ENCODE peak calls at places on chromosomes 4 and X, in eight cellular contexts. One of them, this sample, is unnamed.

GRCh38 chr4:51836531-51836930 is 6.4 kb upstream of the DCUN1D4 start:
- DNase-seq in endodermal cell: no peak
- DNase-seq in astrocyte of the cerebellum: no peak
- DNase-seq in dorsolateral prefrontal cortex: no peak
- DNase-seq in esophagus squamous epithelium: no peak
- DNase-seq in fibroblast of the aortic adventitia: no peak
- DNase-seq in astrocyte of the spinal cord: no peak
- DNase-seq in HCT116: no peak
- DNase-seq in this sample: no peak

GRCh38 chrX:71671043-71671829 is 3.9 kb downstream of the LOC101059915 start:
- DNase-seq in endodermal cell: no peak
- DNase-seq in astrocyte of the cerebellum: no peak
- DNase-seq in dorsolateral prefrontal cortex: no peak
- DNase-seq in esophagus squamous epithelium: no peak
- DNase-seq in fibroblast of the aortic adventitia: no peak
- DNase-seq in astrocyte of the spinal cord: no peak
- DNase-seq in HCT116: no peak
- DNase-seq in this sample: peak; percentile 61

GRCh38 chr4:76250962-76251361 is 559 bp upstream of the FAM47E start:
- DNase-seq in endodermal cell: no peak
- DNase-seq in astrocyte of the cerebellum: no peak
- DNase-seq in dorsolateral prefrontal cortex: peak; percentile 15
- DNase-seq in esophagus squamous epithelium: no peak
- DNase-seq in fibroblast of the aortic adventitia: no peak
- DNase-seq in astrocyte of the spinal cord: no peak
- DNase-seq in HCT116: no peak
- DNase-seq in this sample: no peak

GRCh38 chrX:133376422-133376821 is 38.9 kb downstream of the GPC4 start:
- DNase-seq in endodermal cell: no peak
- DNase-seq in astrocyte of the cerebellum: no peak
- DNase-seq in dorsolateral prefrontal cortex: no peak
- DNase-seq in esophagus squamous epithelium: no peak
- DNase-seq in fibroblast of the aortic adventitia: no peak
- DNase-seq in astrocyte of the spinal cord: no peak
- DNase-seq in HCT116: no peak
- DNase-seq in this sample: no peak

GRCh38 chrX:109218761-109219160 is 263.1 kb downstream of the GUCY2F start:
- DNase-seq in endodermal cell: no peak
- DNase-seq in astrocyte of the cerebellum: no peak
- DNase-seq in dorsolateral prefrontal cortex: no peak
- DNase-seq in esophagus squamous epithelium: no peak
- DNase-seq in fibroblast of the aortic adventitia: no peak
- DNase-seq in astrocyte of the spinal cord: no peak
- DNase-seq in HCT116: no peak
- DNase-seq in this sample: no peak

GRCh38 chrX:11040405-11040804 is 70.7 kb upstream of the HCCS start:
- DNase-seq in endodermal cell: no peak
- DNase-seq in astrocyte of the cerebellum: no peak
- DNase-seq in dorsolateral prefrontal cortex: no peak
- DNase-seq in esophagus squamous epithelium: no peak
- DNase-seq in fibroblast of the aortic adventitia: peak; percentile 11
- DNase-seq in astrocyte of the spinal cord: no peak
- DNase-seq in HCT116: no peak
- DNase-seq in this sample: no peak

GRCh38 chrX:44483965-44484606 is 58.6 kb downstream of the FUNDC1 start:
- DNase-seq in endodermal cell: no peak
- DNase-seq in astrocyte of the cerebellum: no peak
- DNase-seq in dorsolateral prefrontal cortex: no peak
- DNase-seq in esophagus squamous epithelium: no peak
- DNase-seq in fibroblast of the aortic adventitia: peak; percentile 5
- DNase-seq in astrocyte of the spinal cord: no peak
- DNase-seq in HCT116: no peak
- DNase-seq in this sample: peak; percentile 26

GRCh38 chr4:158327525-158327924 is 117.2 kb downstream of the TMEM144 start:
- DNase-seq in endodermal cell: peak; percentile 71
- DNase-seq in astrocyte of the cerebellum: no peak
- DNase-seq in dorsolateral prefrontal cortex: no peak
- DNase-seq in esophagus squamous epithelium: no peak
- DNase-seq in fibroblast of the aortic adventitia: no peak
- DNase-seq in astrocyte of the spinal cord: no peak
- DNase-seq in HCT116: no peak
- DNase-seq in this sample: peak; percentile 49

GRCh38 chr4:174999407-174999806 is 81.2 kb downstream of the ADAM29 start:
- DNase-seq in endodermal cell: no peak
- DNase-seq in astrocyte of the cerebellum: no peak
- DNase-seq in dorsolateral prefrontal cortex: no peak
- DNase-seq in esophagus squamous epithelium: no peak
- DNase-seq in fibroblast of the aortic adventitia: no peak
- DNase-seq in astrocyte of the spinal cord: peak; percentile 67
- DNase-seq in HCT116: no peak
- DNase-seq in this sample: peak; percentile 57

GRCh38 chr4:27397886-27398285 is 537.2 kb downstream of the STIM2 start:
- DNase-seq in endodermal cell: no peak
- DNase-seq in astrocyte of the cerebellum: peak; percentile 51
- DNase-seq in dorsolateral prefrontal cortex: no peak
- DNase-seq in esophagus squamous epithelium: no peak
- DNase-seq in fibroblast of the aortic adventitia: peak; percentile 90
- DNase-seq in astrocyte of the spinal cord: peak; percentile 90
- DNase-seq in HCT116: no peak
- DNase-seq in this sample: peak; percentile 39

GRCh38 chr4:126396703-126397102 is 1081.9 kb downstream of the FAT4 start:
- DNase-seq in endodermal cell: no peak
- DNase-seq in astrocyte of the cerebellum: no peak
- DNase-seq in dorsolateral prefrontal cortex: no peak
- DNase-seq in esophagus squamous epithelium: no peak
- DNase-seq in fibroblast of the aortic adventitia: no peak
- DNase-seq in astrocyte of the spinal cord: no peak
- DNase-seq in HCT116: no peak
- DNase-seq in this sample: peak; percentile 9

GRCh38 chr4:166491635-166492034 is 618.6 kb downstream of the TLL1 start:
- DNase-seq in endodermal cell: no peak
- DNase-seq in astrocyte of the cerebellum: no peak
- DNase-seq in dorsolateral prefrontal cortex: no peak
- DNase-seq in esophagus squamous epithelium: no peak
- DNase-seq in fibroblast of the aortic adventitia: no peak
- DNase-seq in astrocyte of the spinal cord: no peak
- DNase-seq in HCT116: no peak
- DNase-seq in this sample: peak; percentile 40

GRCh38 chr4:74624351-74625151 is 169.8 kb downstream of the BTC start:
- DNase-seq in endodermal cell: no peak
- DNase-seq in astrocyte of the cerebellum: peak; percentile 82
- DNase-seq in dorsolateral prefrontal cortex: no peak
- DNase-seq in esophagus squamous epithelium: no peak
- DNase-seq in fibroblast of the aortic adventitia: peak; percentile 75
- DNase-seq in astrocyte of the spinal cord: peak; percentile 94
- DNase-seq in HCT116: peak; percentile 93
- DNase-seq in this sample: peak; percentile 80

GRCh38 chrX:2928583-2929434 is at the start of gene ARSD:
- DNase-seq in endodermal cell: peak; percentile 98
- DNase-seq in astrocyte of the cerebellum: peak; percentile 83
- DNase-seq in dorsolateral prefrontal cortex: peak; percentile 48
- DNase-seq in esophagus squamous epithelium: peak; percentile 75
- DNase-seq in fibroblast of the aortic adventitia: peak; percentile 84
- DNase-seq in astrocyte of the spinal cord: peak; percentile 97
- DNase-seq in HCT116: peak; percentile 55
- DNase-seq in this sample: peak; percentile 86

GRCh38 chr4:2931765-2932560 is 31.2 kb downstream of the NOP14 start:
- DNase-seq in endodermal cell: peak; percentile 83
- DNase-seq in astrocyte of the cerebellum: no peak
- DNase-seq in dorsolateral prefrontal cortex: no peak
- DNase-seq in esophagus squamous epithelium: peak; percentile 39
- DNase-seq in fibroblast of the aortic adventitia: no peak
- DNase-seq in astrocyte of the spinal cord: no peak
- DNase-seq in HCT116: no peak
- DNase-seq in this sample: no peak

GRCh38 chr4:48913346-48913745 is 6.8 kb upstream of the OCIAD2 start:
- DNase-seq in endodermal cell: no peak
- DNase-seq in astrocyte of the cerebellum: peak; percentile 82
- DNase-seq in dorsolateral prefrontal cortex: peak; percentile 81
- DNase-seq in esophagus squamous epithelium: no peak
- DNase-seq in fibroblast of the aortic adventitia: peak; percentile 91
- DNase-seq in astrocyte of the spinal cord: peak; percentile 93
- DNase-seq in HCT116: no peak
- DNase-seq in this sample: peak; percentile 95

DNA sequence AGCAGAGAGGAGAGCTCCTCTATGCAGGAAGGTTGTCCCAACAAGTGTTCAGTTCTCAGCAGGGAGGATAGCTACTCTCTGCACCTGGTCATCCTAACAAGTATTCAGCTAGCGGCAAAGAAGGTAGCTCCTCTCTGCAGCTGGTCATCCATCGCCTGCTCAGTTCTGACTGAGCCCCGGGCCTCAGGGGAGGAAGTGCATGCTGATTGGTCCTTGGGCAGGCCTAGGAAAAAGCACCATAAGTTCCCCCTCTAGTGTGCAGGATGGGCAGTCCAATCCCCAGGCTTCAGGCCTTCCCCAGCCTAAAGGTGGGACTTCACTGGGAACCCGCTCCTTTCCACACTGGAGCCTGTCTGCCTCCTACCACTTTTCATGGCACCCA is 4.4 kb upstream of the FBXW7 start:
- DNase-seq in endodermal cell: peak; percentile 88
- DNase-seq in astrocyte of the cerebellum: no peak
- DNase-seq in dorsolateral prefrontal cortex: no peak
- DNase-seq in esophagus squamous epithelium: no peak
- DNase-seq in fibroblast of the aortic adventitia: no peak
- DNase-seq in astrocyte of the spinal cord: no peak
- DNase-seq in HCT116: no peak
- DNase-seq in this sample: no peak
- TF ChIP-seq CTCF in endodermal cell: peak; percentile 46
- TF ChIP-seq CTCF in astrocyte of the cerebellum: no peak
- TF ChIP-seq CTCF in dorsolateral prefrontal cortex: no peak
- TF ChIP-seq CTCF in esophagus squamous epithelium: no peak
- TF ChIP-seq CTCF in fibroblast of the aortic adventitia: no peak
- TF ChIP-seq CTCF in astrocyte of the spinal cord: no peak
- TF ChIP-seq CTCF in HCT116: no peak
- TF ChIP-seq CTCF in this sample: no peak

GRCh38 chr4:79917246-79917645 is 155.8 kb downstream of the ANTXR2 start:
- DNase-seq in endodermal cell: peak; percentile 89
- DNase-seq in astrocyte of the cerebellum: no peak
- DNase-seq in dorsolateral prefrontal cortex: no peak
- DNase-seq in esophagus squamous epithelium: no peak
- DNase-seq in fibroblast of the aortic adventitia: peak; percentile 62
- DNase-seq in astrocyte of the spinal cord: peak; percentile 41
- DNase-seq in HCT116: peak; percentile 42
- DNase-seq in this sample: peak; percentile 65
- TF ChIP-seq CTCF in endodermal cell: peak; percentile 92
- TF ChIP-seq CTCF in astrocyte of the cerebellum: peak; percentile 58
- TF ChIP-seq CTCF in dorsolateral prefrontal cortex: peak; percentile 12
- TF ChIP-seq CTCF in esophagus squamous epithelium: no peak
- TF ChIP-seq CTCF in fibroblast of the aortic adventitia: peak; percentile 59
- TF ChIP-seq CTCF in astrocyte of the spinal cord: peak; percentile 66
- TF ChIP-seq CTCF in HCT116: peak; percentile 75
- TF ChIP-seq CTCF in this sample: peak; percentile 87

GRCh38 chr4:43587746-43588145 is 695.2 kb downstream of the GRXCR1 start:
- DNase-seq in endodermal cell: no peak
- DNase-seq in astrocyte of the cerebellum: peak; percentile 1
- DNase-seq in dorsolateral prefrontal cortex: no peak
- DNase-seq in esophagus squamous epithelium: no peak
- DNase-seq in fibroblast of the aortic adventitia: peak; percentile 26
- DNase-seq in astrocyte of the spinal cord: no peak
- DNase-seq in HCT116: no peak
- DNase-seq in this sample: no peak

GRCh38 chr4:43586813-43587212 is 694.3 kb downstream of the GRXCR1 start:
- DNase-seq in endodermal cell: no peak
- DNase-seq in astrocyte of the cerebellum: no peak
- DNase-seq in dorsolateral prefrontal cortex: no peak
- DNase-seq in esophagus squamous epithelium: no peak
- DNase-seq in fibroblast of the aortic adventitia: no peak
- DNase-seq in astrocyte of the spinal cord: no peak
- DNase-seq in HCT116: no peak
- DNase-seq in this sample: no peak
- TF ChIP-seq CTCF in endodermal cell: no peak
- TF ChIP-seq CTCF in astrocyte of the cerebellum: no peak
- TF ChIP-seq CTCF in dorsolateral prefrontal cortex: no peak
- TF ChIP-seq CTCF in esophagus squamous epithelium: no peak
- TF ChIP-seq CTCF in fibroblast of the aortic adventitia: no peak
- TF ChIP-seq CTCF in astrocyte of the spinal cord: no peak
- TF ChIP-seq CTCF in HCT116: no peak
- TF ChIP-seq CTCF in this sample: no peak

DNA sequence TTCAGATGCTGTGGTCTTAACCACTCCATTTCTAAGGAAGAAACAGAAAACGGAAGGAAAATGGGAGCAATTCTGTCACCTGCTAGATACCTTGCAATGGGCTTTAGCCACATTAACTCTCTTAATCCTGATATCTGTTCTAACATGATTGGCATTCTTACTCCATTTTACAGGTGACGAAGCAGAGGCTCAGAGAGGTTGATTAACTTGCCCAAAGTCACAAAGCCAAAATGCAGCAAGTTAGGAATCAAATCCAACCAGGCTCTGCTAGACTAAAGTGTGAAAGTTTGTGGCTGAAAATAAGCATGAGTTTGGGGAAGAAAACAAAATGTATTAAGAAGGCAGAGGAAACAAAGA is 196.9 kb downstream of the MAML3 start:
- DNase-seq in endodermal cell: no peak
- DNase-seq in astrocyte of the cerebellum: no peak
- DNase-seq in dorsolateral prefrontal cortex: no peak
- DNase-seq in esophagus squamous epithelium: no peak
- DNase-seq in fibroblast of the aortic adventitia: no peak
- DNase-seq in astrocyte of the spinal cord: no peak
- DNase-seq in HCT116: no peak
- DNase-seq in this sample: no peak
- TF ChIP-seq CTCF in endodermal cell: no peak
- TF ChIP-seq CTCF in astrocyte of the cerebellum: no peak
- TF ChIP-seq CTCF in dorsolateral prefrontal cortex: no peak
- TF ChIP-seq CTCF in esophagus squamous epithelium: no peak
- TF ChIP-seq CTCF in fibroblast of the aortic adventitia: no peak
- TF ChIP-seq CTCF in astrocyte of the spinal cord: no peak
- TF ChIP-seq CTCF in HCT116: no peak
- TF ChIP-seq CTCF in this sample: no peak

GRCh38 chr4:38279650-38280322 is 319.6 kb downstream of the PTTG2 start:
- DNase-seq in endodermal cell: peak; percentile 56
- DNase-seq in astrocyte of the cerebellum: no peak
- DNase-seq in dorsolateral prefrontal cortex: no peak
- DNase-seq in esophagus squamous epithelium: no peak
- DNase-seq in fibroblast of the aortic adventitia: no peak
- DNase-seq in astrocyte of the spinal cord: no peak
- DNase-seq in HCT116: no peak
- DNase-seq in this sample: peak; percentile 49
- TF ChIP-seq CTCF in endodermal cell: no peak
- TF ChIP-seq CTCF in astrocyte of the cerebellum: no peak
- TF ChIP-seq CTCF in dorsolateral prefrontal cortex: no peak
- TF ChIP-seq CTCF in esophagus squamous epithelium: no peak
- TF ChIP-seq CTCF in fibroblast of the aortic adventitia: no peak
- TF ChIP-seq CTCF in astrocyte of the spinal cord: no peak
- TF ChIP-seq CTCF in HCT116: no peak
- TF ChIP-seq CTCF in this sample: no peak

This sample was measured in epithelial cell of esophagus.